ENCODE peak calls at places on chromosomes 7 and 10, in eight cellular contexts. E, C, G, M, N, W, P and R are unnamed samples. For H3K9me3, the result is how much of the 10 kb centered on the place peaks cover.

GRCh38 chr7:101586078-101586941 is 42.8 kb downstream of the MYL10 start:
- DNase-seq in E (peak), C (no peak), G (peak), M (no peak), N (peak), W (no peak), P (no peak), R (no peak)

GRCh38 chr7:128113839-128114238 is 82.6 kb upstream of the LRRC4 start:
- DNase-seq in E (no peak), C (no peak), G (no peak), M (peak), N (peak), W (no peak), P (no peak), R (no peak)

GRCh38 chr7:16026253-16027020 is 340.0 kb upstream of the MEOX2 start:
- DNase-seq in E (peak), C (no peak), G (no peak), M (no peak), N (no peak), W (no peak), P (no peak), R (no peak)

GRCh38 chr7:32905175-32905662 is 13.7 kb upstream of the KBTBD2 start:
- DNase-seq in E (no peak), C (no peak), G (peak), M (peak), N (no peak), W (no peak), P (peak), R (no peak)

GRCh38 chr7:110531186-110531585 is 559.7 kb upstream of the LRRN3 start:
- DNase-seq in E (no peak), C (no peak), G (no peak), M (no peak), N (no peak), W (no peak), P (no peak), R (no peak)

GRCh38 chr10:76251773-76252617 is 820.6 kb downstream of the LRMDA start:
- DNase-seq in E (peak), C (no peak), G (peak), M (peak), N (no peak), W (no peak), P (no peak), R (no peak)

GRCh38 chr10:111598433-111599059 is 521.7 kb downstream of the ADRA2A start:
- DNase-seq in E (peak), C (peak), G (peak), M (peak), N (peak), W (peak), P (peak), R (peak)

GRCh38 chr7:67377939-67378862 is 381.6 kb downstream of the TYW1 start:
- DNase-seq in E (peak), C (peak), G (peak), M (peak), N (peak), W (peak), P (peak), R (peak)

GRCh38 chr7:106521115-106521514 is 139.8 kb downstream of the CCDC71L start:
- DNase-seq in E (no peak), C (no peak), G (no peak), M (no peak), N (no peak), W (no peak), P (no peak), R (no peak)

GRCh38 chr10:44195120-44196007 is 189.5 kb downstream of the CXCL12 start:
- DNase-seq in E (peak), C (peak), G (peak), M (no peak), N (peak), W (no peak), P (no peak), R (no peak)

GRCh38 chr7:129136887-129137647 is 7.4 kb upstream of the TSPAN33 start:
- DNase-seq in E (no peak), C (no peak), G (no peak), M (no peak), N (no peak), W (no peak), P (no peak), R (no peak)

GRCh38 chr10:1089017-1089689 is 33.0 kb downstream of the WDR37 start:
- DNase-seq in E (no peak), C (no peak), G (no peak), M (no peak), N (no peak), W (no peak), P (no peak), R (no peak)

GRCh38 chr7:55132890-55133551 is 114.2 kb downstream of the EGFR start:
- DNase-seq in E (peak), C (peak), G (peak), M (peak), N (peak), W (no peak), P (peak), R (peak)

GRCh38 chr7:30164567-30164966 is 29.8 kb downstream of the MTURN start:
- DNase-seq in E (no peak), C (peak), G (no peak), M (no peak), N (no peak), W (no peak), P (no peak), R (peak)

GRCh38 chr7:134623193-134623592 is 23.5 kb upstream of the BPGM start:
- DNase-seq in E (no peak), C (no peak), G (no peak), M (no peak), N (no peak), W (no peak), P (no peak), R (no peak)

GRCh38 chr10:60967854-60968484 is 24.0 kb upstream of the RHOBTB1 start:
- DNase-seq in E (no peak), C (no peak), G (no peak), M (no peak), N (no peak), W (no peak), P (no peak), R (no peak)

GRCh38 chr10:75350791-75351190 is 50.8 kb downstream of the ZNF503 start:
- DNase-seq in E (no peak), C (no peak), G (no peak), M (no peak), N (no peak), W (no peak), P (no peak), R (no peak)

GRCh38 chr10:9254353-9254752 is 1199.9 kb downstream of the GATA3 start:
- DNase-seq in E (no peak), C (no peak), G (no peak), M (no peak), N (no peak), W (no peak), P (no peak), R (peak)

GRCh38 chr7:151385626-151386300 is 24.1 kb downstream of the WDR86 start:
- DNase-seq in E (no peak), C (no peak), G (no peak), M (no peak), N (no peak), W (no peak), P (peak), R (no peak)

GRCh38 chr7:28853834-28854749 is 104.0 kb downstream of the TRIL start:
- DNase-seq in E (peak), C (peak), G (peak), M (peak), N (peak), W (peak), P (peak), R (peak)

GRCh38 chr10:110208614-110209398 is 1.4 kb downstream of the MXI1 start:
- DNase-seq in E (peak), C (no peak), G (peak), M (peak), N (peak), W (no peak), P (no peak), R (no peak)

GRCh38 chr10:69407621-69408301 is 9.0 kb downstream of the TACR2 start:
- DNase-seq in E (no peak), C (no peak), G (no peak), M (no peak), N (no peak), W (no peak), P (no peak), R (no peak)

GRCh38 chr10:26799342-26799741 is 61.4 kb downstream of the ABI1 start:
- DNase-seq in E (no peak), C (no peak), G (peak), M (no peak), N (no peak), W (no peak), P (no peak), R (no peak)

GRCh38 chr10:132559538-132559937 is 22.0 kb downstream of the INPP5A start:
- DNase-seq in E (peak), C (no peak), G (no peak), M (no peak), N (no peak), W (no peak), P (no peak), R (no peak)

GRCh38 chr7:27141591-27142561 is 1.6 kb downstream of the HOXA5 start:
- DNase-seq in E (no peak), C (peak), G (peak), M (no peak), N (no peak), W (no peak), P (no peak), R (no peak)

GRCh38 chr7:27143022-27143949 is at the start of gene HOXA5:
- DNase-seq in E (peak), C (peak), G (peak), M (peak), N (peak), W (no peak), P (peak), R (peak)

GRCh38 chr7:27141138-27141537 is 2.3 kb downstream of the HOXA5 start:
- DNase-seq in E (no peak), C (no peak), G (no peak), M (no peak), N (no peak), W (no peak), P (no peak), R (no peak)

GRCh38 chr7:27143950-27144798 is 693 bp upstream of the HOXA5 start:
- DNase-seq in E (peak), C (no peak), G (peak), M (no peak), N (no peak), W (no peak), P (no peak), R (no peak)

GRCh38 chr7:27142562-27143021 is 889 bp downstream of the HOXA5 start:
- DNase-seq in E (no peak), C (no peak), G (no peak), M (no peak), N (no peak), W (no peak), P (no peak), R (no peak)
- H3K9me3 ChIP-seq in E (under half), C (under half), G (under half), M (under half), N (under half), W (under half), P (under half), R (under half)

DNA sequence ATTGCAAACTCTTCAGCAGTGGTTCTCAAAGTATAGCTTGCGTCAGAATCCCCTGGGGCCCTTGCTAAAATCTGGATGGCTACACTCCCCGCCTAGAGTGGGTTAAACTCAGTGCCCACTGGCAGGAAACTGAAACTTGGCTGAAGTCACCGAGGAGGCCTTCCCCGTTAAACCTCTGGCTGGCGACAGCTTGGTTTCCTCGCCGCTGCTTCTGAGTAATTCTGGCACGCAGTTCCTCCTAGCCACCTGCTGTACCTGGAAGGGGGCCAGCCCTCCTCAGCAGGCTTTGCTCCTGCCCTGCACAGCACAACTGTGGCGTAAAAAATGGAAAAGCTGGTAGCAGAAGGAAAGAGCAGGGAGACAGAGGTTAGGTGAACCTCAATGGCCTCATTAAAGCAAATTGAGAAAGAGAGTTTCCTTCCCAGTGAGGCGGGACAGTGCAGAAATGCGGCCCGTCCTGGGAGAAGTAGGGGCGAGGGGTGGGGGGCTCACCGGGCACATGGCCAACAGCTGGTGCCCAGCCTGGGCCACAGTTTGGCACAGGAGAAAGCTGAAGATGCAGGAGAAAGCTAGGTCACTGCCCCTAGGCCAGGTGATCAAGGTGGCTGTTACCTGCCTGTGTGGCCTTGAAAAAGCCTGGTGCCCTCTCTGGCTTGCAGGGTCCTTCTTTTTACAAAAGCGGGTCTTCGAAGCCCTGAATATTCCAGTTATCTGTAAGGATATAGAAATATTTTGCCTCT is 46.6 kb downstream of the ALOX5 start:
- DNase-seq in E (peak), C (no peak), G (peak), M (peak), N (peak), W (peak), P (no peak), R (no peak)
- TF ChIP-seq POLR2AphosphoS5 in E (peak), C (no peak), G (peak), M (peak), N (peak), W (peak), P (no peak), R (no peak)

GRCh38 chr10:31679931-31680330 is 248.7 kb downstream of the ARHGAP12 start:
- DNase-seq in E (no peak), C (no peak), G (no peak), M (no peak), N (no peak), W (no peak), P (no peak), R (no peak)

GRCh38 chr10:31678573-31679122 is 250.0 kb downstream of the ARHGAP12 start:
- DNase-seq in E (no peak), C (no peak), G (no peak), M (no peak), N (no peak), W (no peak), P (no peak), R (no peak)

GRCh38 chr10:31675726-31676125 is 252.9 kb downstream of the ARHGAP12 start:
- DNase-seq in E (no peak), C (no peak), G (no peak), M (no peak), N (no peak), W (no peak), P (no peak), R (no peak)

GRCh38 chr10:31678139-31678536 is 250.5 kb downstream of the ARHGAP12 start:
- DNase-seq in E (no peak), C (no peak), G (no peak), M (no peak), N (no peak), W (peak), P (peak), R (no peak)

DNA sequence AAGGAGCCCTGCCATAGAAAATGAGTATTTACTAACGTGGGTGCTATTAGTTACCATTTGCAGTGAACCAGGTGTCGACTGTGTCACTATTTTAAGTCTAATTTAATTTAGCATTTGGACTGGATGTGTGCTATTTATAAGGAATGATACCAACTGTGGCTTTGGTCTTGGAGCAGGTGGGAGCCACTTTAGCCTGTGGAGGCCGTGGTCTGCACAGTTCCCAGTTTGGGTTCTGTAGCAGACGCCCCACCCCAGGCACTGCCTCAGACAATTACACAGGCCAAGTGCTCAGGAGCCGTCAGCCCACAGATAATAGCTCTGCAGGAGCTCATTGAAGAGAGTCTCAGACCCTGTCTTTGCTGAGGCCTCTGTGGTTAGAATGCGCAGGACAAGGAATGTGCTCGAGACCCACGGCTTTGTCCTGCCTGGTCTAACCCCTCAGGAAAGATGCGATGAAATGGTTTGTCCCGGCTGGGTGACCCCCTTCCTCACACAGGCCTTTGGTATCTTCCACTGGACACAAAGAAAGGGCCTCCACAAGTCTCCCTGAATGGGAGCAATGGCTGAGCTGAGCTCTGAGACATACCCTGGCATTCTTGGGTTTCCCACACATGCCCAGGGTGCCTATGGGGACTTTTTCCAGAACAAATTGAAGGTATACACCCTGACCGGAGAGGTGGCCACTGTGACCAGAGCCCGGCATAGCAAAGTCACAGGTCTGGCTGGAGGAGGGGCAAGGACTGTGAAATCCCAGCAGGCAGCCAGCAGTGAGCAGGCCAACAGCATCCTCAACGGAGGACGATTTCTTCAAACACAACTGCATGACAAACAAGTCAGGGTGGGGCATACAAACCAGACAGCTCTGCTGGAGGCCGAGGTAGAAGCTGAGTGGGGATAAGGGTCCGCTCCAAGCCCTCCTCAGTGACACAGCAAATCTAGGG is 251.2 kb downstream of the ARHGAP12 start:
- DNase-seq in E (no peak), C (no peak), G (no peak), M (no peak), N (no peak), W (no peak), P (no peak), R (no peak)
- H3K9me3 ChIP-seq in E (under half), C (under half), G (under half), M (under half), N (under half), W (under half), P (under half), R (under half)

GRCh38 chr10:22932626-22933370 is 4.9 kb downstream of the ARMC3 start:
- DNase-seq in E (no peak), C (no peak), G (no peak), M (no peak), N (no peak), W (no peak), P (no peak), R (no peak)

GRCh38 chr10:22927163-22927562 is 690 bp upstream of the ARMC3 start:
- DNase-seq in E (no peak), C (no peak), G (no peak), M (no peak), N (no peak), W (no peak), P (no peak), R (no peak)

GRCh38 chr10:22925088-22925487 is 2.8 kb upstream of the ARMC3 start:
- DNase-seq in E (no peak), C (no peak), G (no peak), M (no peak), N (no peak), W (no peak), P (no peak), R (no peak)

GRCh38 chr10:22931948-22932347 is 4.1 kb downstream of the ARMC3 start:
- DNase-seq in E (no peak), C (no peak), G (no peak), M (no peak), N (peak), W (no peak), P (no peak), R (peak)

DNA sequence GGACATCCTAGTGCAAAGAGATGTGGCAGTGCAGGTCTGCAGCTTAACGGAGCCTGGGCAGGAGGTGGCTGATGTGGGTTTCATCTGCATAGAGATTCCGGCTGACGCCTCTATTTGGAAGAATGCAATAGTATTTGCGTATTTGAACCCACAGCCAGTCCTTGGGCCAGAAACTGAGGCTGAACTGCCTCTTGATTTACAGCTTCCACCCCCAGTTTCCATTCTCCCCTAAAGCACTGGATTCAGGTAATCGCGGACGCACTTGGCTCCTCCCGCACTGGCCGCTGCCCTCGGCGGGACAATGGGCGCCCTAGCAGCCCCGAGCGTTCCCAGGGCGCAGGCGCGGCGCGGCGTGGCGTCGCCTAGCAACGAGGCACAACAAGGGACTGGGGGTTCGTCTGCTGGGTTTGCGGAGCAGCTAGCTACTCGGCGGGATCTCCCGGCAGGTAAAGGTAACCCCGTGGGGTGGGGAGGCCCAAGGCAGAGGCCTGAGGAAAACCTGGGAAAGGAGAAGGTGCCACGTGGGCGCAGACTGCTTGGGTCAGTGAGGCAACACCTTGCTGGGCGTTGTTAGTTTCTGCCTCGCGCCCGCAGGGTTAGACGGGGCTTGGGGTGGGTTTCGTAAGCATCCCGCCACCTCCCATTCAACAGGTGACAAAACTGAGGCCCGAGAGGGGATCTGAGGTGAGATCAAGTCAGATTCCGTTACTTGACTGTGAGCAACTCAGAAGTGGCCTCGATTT is at the start of gene ARMC3:
- DNase-seq in E (peak), C (peak), G (peak), M (peak), N (peak), W (peak), P (peak), R (peak)
- TF ChIP-seq POLR2AphosphoS5 in E (no peak), C (no peak), G (no peak), M (no peak), N (no peak), W (no peak), P (no peak), R (no peak)

DNA sequence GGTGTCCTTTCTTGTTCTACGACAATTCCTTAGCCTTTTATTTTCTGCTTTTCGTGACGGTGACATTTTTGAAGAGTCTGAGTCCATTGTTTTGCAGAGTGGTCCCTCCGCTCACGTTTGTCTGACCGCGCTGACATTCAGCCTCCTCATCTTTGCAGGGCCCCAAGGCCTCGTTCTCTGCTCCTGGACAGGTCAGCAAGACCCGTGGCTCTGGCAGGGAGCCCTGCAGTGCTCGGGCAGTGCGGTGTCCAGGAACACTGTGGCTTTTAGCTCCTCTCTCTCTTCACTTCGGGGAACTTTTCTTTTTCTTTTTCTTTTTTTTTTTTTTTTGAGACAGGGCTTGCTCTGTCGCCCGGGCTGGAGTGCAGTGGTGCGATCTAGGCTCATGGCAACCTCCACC is 142.5 kb downstream of the DNAJB6 start:
- DNase-seq in E (peak), C (no peak), G (no peak), M (no peak), N (no peak), W (no peak), P (no peak), R (no peak)
- H3K9me3 ChIP-seq in E (under half), C (under half), G (under half), M (under half), N (under half), W (under half), P (under half), R (under half)

DNA sequence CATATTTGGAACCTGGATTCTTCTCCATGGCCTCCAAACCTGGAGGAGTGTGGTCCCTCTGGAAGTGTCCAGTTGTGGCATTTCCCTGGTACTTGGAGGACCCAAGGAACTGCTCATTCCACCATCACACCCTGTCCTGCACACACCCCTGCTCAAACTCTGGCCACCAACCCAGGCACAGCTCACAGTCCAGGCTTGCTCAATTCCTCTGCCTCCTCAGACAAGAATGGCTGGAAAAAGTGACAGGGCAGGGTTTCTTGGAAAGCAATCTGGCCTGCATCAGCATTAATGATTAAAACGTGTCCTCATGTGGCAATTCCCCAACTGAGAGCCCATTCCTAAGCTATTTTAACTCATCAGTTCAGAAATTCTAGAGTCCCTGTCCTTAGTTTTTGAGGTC is 17.2 kb upstream of the TPST1 start:
- DNase-seq in E (peak), C (no peak), G (no peak), M (peak), N (no peak), W (no peak), P (peak), R (no peak)
- TF ChIP-seq POLR2AphosphoS5 in E (peak), C (no peak), G (no peak), M (peak), N (no peak), W (peak), P (no peak), R (no peak)